ENCODE peak calls at places on chromosomes 2 and 18, in eight cellular contexts. V is CD8-positive, alpha-beta T cell; F is germinal center; Z is amniotic stem cell; N is A172; E is activated T-cell treated with anti-CD3 and anti-CD28 coated beads for 1 hour; L is HCEC 1CT; K is A673. T is an unnamed sample.

GRCh38 chr2:14944562-14945346 is 312.2 kb downstream of the LRATD1 start:
- DNase-seq in L (peak), N (peak), V (no peak), Z (no peak), K (peak), E (no peak), F (no peak), T (peak)

GRCh38 chr18:10278265-10278664 is 176.2 kb upstream of the APCDD1 start:
- DNase-seq in L (no peak), Z (no peak), V (no peak), F (no peak), K (no peak), E (no peak), N (no peak), T (no peak)

GRCh38 chr18:13223341-13224148 is 5.0 kb downstream of the LDLRAD4 start:
- DNase-seq in L (no peak), K (no peak), N (no peak), V (no peak), F (no peak), Z (no peak), E (no peak), T (no peak)

GRCh38 chr2:100291152-100291970 is 30.9 kb downstream of the LONRF2 start:
- DNase-seq in N (peak), F (no peak), K (peak), L (peak), V (peak), Z (peak), E (peak), T (peak)

GRCh38 chr18:41624461-41624860 is 330.6 kb upstream of the PIK3C3 start:
- DNase-seq in E (no peak), V (no peak), F (no peak), L (peak), N (peak), K (no peak), Z (no peak), T (peak)

GRCh38 chr2:75321558-75321957 is 122.2 kb upstream of the TACR1 start:
- DNase-seq in K (no peak), Z (no peak), V (no peak), F (no peak), L (no peak), E (no peak), N (no peak), T (no peak)

GRCh38 chr2:120468136-120468535 is 122.2 kb downstream of the INHBB start:
- DNase-seq in K (no peak), E (no peak), F (no peak), L (no peak), Z (no peak), N (no peak), V (no peak), T (no peak)

GRCh38 chr2:68046642-68047240 is 16.1 kb downstream of the C1D start:
- DNase-seq in F (no peak), E (no peak), Z (no peak), L (peak), N (no peak), K (peak), V (no peak), T (no peak)

GRCh38 chr2:226738191-226738820 is 61.3 kb downstream of the IRS1 start:
- DNase-seq in Z (no peak), V (no peak), E (no peak), L (no peak), F (no peak), N (no peak), K (no peak), T (no peak)

GRCh38 chr2:171405546-171405945 is 28.2 kb downstream of the METTL8 start:
- DNase-seq in N (no peak), F (no peak), V (no peak), Z (no peak), K (no peak), E (no peak), L (no peak), T (no peak)

GRCh38 chr2:225103737-225104141 is 61.5 kb upstream of the DOCK10 start:
- DNase-seq in K (no peak), E (no peak), Z (no peak), F (no peak), N (peak), V (no peak), L (peak), T (no peak)

GRCh38 chr2:109046925-109047508 is 58.0 kb upstream of the EDAR start:
- DNase-seq in F (no peak), Z (no peak), V (no peak), E (no peak), L (no peak), K (peak), N (no peak), T (peak)

GRCh38 chr2:238120463-238121298 is 17.8 kb upstream of the KLHL30 start:
- DNase-seq in K (no peak), Z (no peak), E (no peak), L (no peak), F (no peak), N (peak), V (no peak), T (no peak)

GRCh38 chr2:120483355-120483754 is 137.4 kb downstream of the INHBB start:
- DNase-seq in Z (no peak), K (no peak), L (no peak), V (no peak), F (no peak), N (no peak), E (no peak), T (no peak)

GRCh38 chr18:47983055-47983454 is 52.6 kb upstream of the SMAD2 start:
- DNase-seq in N (no peak), L (no peak), K (no peak), E (no peak), F (no peak), V (no peak), Z (no peak), T (no peak)

GRCh38 chr2:7057865-7058400 is 140.7 kb downstream of the RNF144A start:
- DNase-seq in L (no peak), V (no peak), E (no peak), F (no peak), Z (no peak), K (no peak), N (no peak), T (no peak)

T was measured in RKO.